ENCODE peak calls at places on chromosomes 3 and 15, in seven cellular contexts. J is RWPE2, S is HCT116, K is tibial artery, E is fibroblast of mammary gland, H is endothelial cell of umbilical vein, W is OCI-LY7. X is an unnamed sample.

GRCh38 chr3:195876297-195877031 is 31.9 kb downstream of the TNK2 start:
- DNase-seq in J (no peak), S (peak; percentile 78), K (no peak), E (no peak), H (no peak), W (no peak), X (no peak)

GRCh38 chr3:171231361-171231760 is 204.8 kb upstream of the SLC2A2 start:
- DNase-seq in J (no peak), S (no peak), K (no peak), E (no peak), H (no peak), W (no peak), X (no peak)

GRCh38 chr3:126104742-126105605 is 21.1 kb upstream of the SLC41A3 start:
- DNase-seq in J (no peak), S (no peak), K (no peak), E (no peak), H (no peak), W (no peak), X (no peak)

GRCh38 chr15:71114887-71115566 is at the start of gene THSD4:
- DNase-seq in J (peak; percentile 97), S (no peak), K (peak; percentile 52), E (peak; percentile 71), H (peak; percentile 60), W (peak; percentile 8), X (no peak)

GRCh38 chr3:29099775-29100174 is 181.1 kb upstream of the RBMS3 start:
- DNase-seq in J (no peak), S (no peak), K (no peak), E (no peak), H (peak; percentile 3), W (no peak), X (no peak)

GRCh38 chr15:85646538-85647091 is 148.1 kb downstream of the KLHL25 start:
- DNase-seq in J (no peak), S (no peak), K (no peak), E (peak; percentile 72), H (peak; percentile 12), W (no peak), X (no peak)

GRCh38 chr3:141465221-141465620 is 21.6 kb upstream of the RASA2 start:
- DNase-seq in J (no peak), S (no peak), K (no peak), E (peak; percentile 52), H (no peak), W (no peak), X (no peak)

GRCh38 chr15:46576611-46577010 is 941.8 kb downstream of the SQOR start:
- DNase-seq in J (peak; percentile 51), S (no peak), K (no peak), E (no peak), H (no peak), W (no peak), X (no peak)

GRCh38 chr3:185968168-185968567 is 30.4 kb upstream of the TRA2B start:
- DNase-seq in J (no peak), S (no peak), K (no peak), E (no peak), H (no peak), W (no peak), X (no peak)
- TF ChIP-seq CTCF in J (no peak), S (no peak), K (no peak), E (no peak), H (no peak), W (no peak), X (peak; percentile 7)

GRCh38 chr3:48997714-48998637 is 7.9 kb downstream of the P4HTM start:
- DNase-seq in J (no peak), S (no peak), K (no peak), E (no peak), H (no peak), W (no peak), X (no peak)
- H3K4me3 ChIP-seq in J (no peak overlapping the region), S (no peak overlapping the region), K (no peak overlapping the region), E (no peak overlapping the region), H (no peak overlapping the region), W (no peak overlapping the region), X (no peak overlapping the region)

GRCh38 chr15:62706361-62706760 is 336.2 kb upstream of the TPM1 start:
- DNase-seq in J (no peak), S (no peak), K (no peak), E (peak; percentile 21), H (no peak), W (peak; percentile 2), X (no peak)
- TF ChIP-seq CTCF in J (peak; percentile 57), S (no peak), K (peak; percentile 13), E (no peak), H (no peak), W (peak; percentile 34), X (no peak)

DNA sequence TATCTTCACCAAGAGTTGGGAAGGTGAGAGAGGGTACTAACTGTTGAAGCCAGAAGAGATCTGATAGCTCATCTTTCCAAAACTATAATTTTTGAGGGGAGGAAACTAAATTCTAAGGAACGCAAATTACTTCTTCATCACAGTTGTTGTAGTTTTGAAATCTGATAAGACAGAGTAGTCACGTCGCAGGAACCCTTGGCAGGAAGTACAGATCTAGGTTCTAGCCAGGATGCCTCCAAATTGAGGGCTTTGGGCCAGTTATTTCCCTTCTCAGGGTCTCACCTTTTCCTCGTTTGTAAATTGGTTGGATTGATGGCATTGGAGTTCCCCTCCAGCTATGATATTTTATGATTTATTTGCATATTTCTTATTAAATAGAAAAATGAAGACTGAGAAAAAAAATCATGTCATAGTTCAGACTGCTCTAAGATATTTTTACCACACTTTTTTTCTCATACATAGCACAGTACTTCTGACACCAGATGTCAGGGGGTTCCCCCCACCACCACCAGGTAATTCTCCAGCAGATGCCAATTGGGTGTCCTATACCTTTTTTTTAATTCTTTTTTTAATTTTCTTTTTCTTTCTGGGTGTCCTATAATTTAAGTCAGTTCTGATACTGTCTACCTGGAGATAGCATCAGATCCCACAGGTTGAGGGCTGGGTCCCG is 32.3 kb upstream of the APH1B start:
- DNase-seq in J (no peak), S (no peak), K (no peak), E (no peak), H (peak; percentile 65), W (no peak), X (no peak)
- H3K4me3 ChIP-seq in J (no peak overlapping the region), S (no peak overlapping the region), K (no peak overlapping the region), E (no peak overlapping the region), H (no peak overlapping the region), W (no peak overlapping the region), X (no peak overlapping the region)

DNA sequence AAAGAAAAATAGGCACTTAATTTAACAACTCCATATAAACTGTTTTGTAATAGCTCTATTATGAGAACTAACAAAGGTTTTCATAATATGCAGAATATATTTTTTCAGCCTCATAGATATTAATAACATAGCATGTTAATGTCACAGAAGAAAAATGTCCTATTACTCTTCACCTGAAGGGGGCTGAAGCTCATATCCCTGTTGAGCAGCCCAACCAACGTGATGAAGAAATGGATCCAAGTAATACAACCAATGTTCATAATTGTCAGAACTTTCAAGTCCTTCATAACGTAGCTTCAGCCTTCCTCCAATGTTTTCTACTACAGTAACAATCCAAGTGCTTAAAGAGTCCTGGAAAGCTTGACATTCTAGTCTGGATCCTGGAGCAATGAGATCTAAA is 34.5 kb upstream of the STIMATE start:
- DNase-seq in J (no peak), S (no peak), K (no peak), E (no peak), H (no peak), W (peak; percentile 11), X (no peak)
- TF ChIP-seq CTCF in J (no peak), S (no peak), K (no peak), E (peak; percentile 2), H (no peak), W (peak; percentile 55), X (no peak)

DNA sequence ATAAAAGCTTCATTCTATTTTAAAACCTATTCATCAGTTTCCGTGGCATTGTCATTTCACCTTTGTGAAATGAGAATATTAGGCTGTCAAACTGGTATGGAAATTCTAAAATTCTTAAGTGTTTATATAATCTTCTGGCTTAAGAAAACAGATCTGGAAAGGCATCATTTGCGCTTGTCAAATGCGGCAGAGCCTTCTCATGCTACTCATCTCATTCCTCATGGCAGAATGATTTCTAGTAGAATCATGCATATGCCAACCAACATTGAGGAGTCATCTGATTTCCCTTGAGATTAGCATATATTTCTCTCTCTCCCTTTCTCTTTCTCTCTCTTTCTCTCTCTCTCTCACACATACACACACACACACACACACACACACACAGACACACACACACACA is 48.8 kb downstream of the STRIT1 start:
- DNase-seq in J (no peak), S (no peak), K (no peak), E (no peak), H (no peak), W (no peak), X (no peak)
- H3K4me3 ChIP-seq in J (no peak overlapping the region), S (no peak overlapping the region), K (no peak overlapping the region), E (no peak overlapping the region), H (no peak overlapping the region), W (no peak overlapping the region), X (no peak overlapping the region)

GRCh38 chr3:71652786-71653419 is 69.4 kb upstream of the FOXP1 start:
- DNase-seq in J (no peak), S (peak; percentile 4), K (peak; percentile 56), E (peak; percentile 73), H (peak; percentile 78), W (peak; percentile 71), X (no peak)
- TF ChIP-seq CTCF in J (peak; percentile 67), S (peak; percentile 35), K (peak; percentile 48), E (peak; percentile 52), H (peak; percentile 42), W (peak; percentile 92), X (peak; percentile 31)

GRCh38 chr15:99057020-99057419 is 47.9 kb upstream of the SYNM start:
- DNase-seq in J (no peak), S (no peak), K (no peak), E (no peak), H (no peak), W (no peak), X (no peak)

GRCh38 chr15:99055555-99056134 is 48.1 kb upstream of the PGPEP1L start:
- DNase-seq in J (no peak), S (no peak), K (no peak), E (no peak), H (no peak), W (no peak), X (no peak)

GRCh38 chr15:99057697-99058420 is 47.0 kb upstream of the SYNM start:
- DNase-seq in J (no peak), S (no peak), K (no peak), E (no peak), H (peak; percentile 42), W (no peak), X (no peak)

GRCh38 chr15:99059010-99059981 is 45.6 kb upstream of the SYNM start:
- DNase-seq in J (peak; percentile 90), S (peak; percentile 6), K (peak; percentile 73), E (peak; percentile 83), H (peak; percentile 61), W (no peak), X (peak; percentile 45)

GRCh38 chr15:99058421-99058870 is 46.4 kb upstream of the SYNM start:
- DNase-seq in J (no peak), S (no peak), K (peak; percentile 30), E (peak; percentile 12), H (no peak), W (no peak), X (no peak)
- H3K4me3 ChIP-seq in J (peak overlapping the region; percentile 24), S (peak overlapping the region; percentile 18), K (peak overlapping the region; percentile 75), E (peak overlapping the region; percentile 58), H (no peak overlapping the region), W (no peak overlapping the region), X (peak overlapping the region; percentile 38)

DNA sequence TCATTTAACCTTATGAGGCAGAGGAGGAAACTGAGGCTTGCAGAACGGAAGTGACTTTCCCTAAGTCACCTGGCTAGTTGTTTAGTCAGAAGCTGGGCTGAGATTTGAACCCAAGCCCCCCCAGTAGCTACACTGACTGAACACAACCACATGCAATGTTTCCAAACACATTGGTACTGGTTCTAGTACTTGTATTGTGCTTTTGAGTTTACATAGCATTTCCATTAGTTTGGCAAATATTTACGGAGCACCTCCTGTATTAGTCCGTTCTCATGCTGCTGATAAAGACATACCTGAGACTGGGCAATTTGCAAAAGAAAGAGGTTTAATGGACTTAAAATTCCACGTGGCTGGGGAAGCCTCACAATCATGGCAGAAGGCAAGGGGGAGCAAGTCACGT is 56.3 kb upstream of the ITGA11 start:
- DNase-seq in J (no peak), S (no peak), K (no peak), E (no peak), H (no peak), W (no peak), X (no peak)
- TF ChIP-seq CTCF in J (no peak), S (no peak), K (no peak), E (no peak), H (no peak), W (no peak), X (no peak)

X was measured in HFF-Myc.